ENCODE peak calls at places on chromosomes 13 and 19, in eight cellular contexts. One of them, this sample, is unnamed.

GRCh38 chr13:33204130-33204927 is 81.2 kb downstream of the STARD13 start:
- DNase-seq in foreskin fibroblast: peak
- DNase-seq in foreskin keratinocyte: no peak
- DNase-seq in GM12865: peak
- DNase-seq in non-pigmented ciliary epithelial cell: no peak
- DNase-seq in cardiac fibroblast: peak
- DNase-seq in activated CD4-positive, alpha-beta T cell treated with anti-CD3 and anti-CD28 coated beads, Interleukin-2, amount 10 ng/mL, durations not matched to agents 7 days and 5 days: no peak
- DNase-seq in heart right ventricle: peak
- DNase-seq in this sample: no peak

GRCh38 chr13:105442941-105443340 is 1092.5 kb downstream of the EFNB2 start:
- DNase-seq in non-pigmented ciliary epithelial cell: peak
- DNase-seq in cardiac fibroblast: peak
- DNase-seq in GM12865: no peak
- DNase-seq in foreskin keratinocyte: peak
- DNase-seq in foreskin fibroblast: peak
- DNase-seq in activated CD4-positive, alpha-beta T cell treated with anti-CD3 and anti-CD28 coated beads, Interleukin-2, amount 10 ng/mL, durations not matched to agents 7 days and 5 days: no peak
- DNase-seq in heart right ventricle: peak
- DNase-seq in this sample: no peak

GRCh38 chr13:114109646-114110045 is 22.8 kb downstream of the RASA3 start:
- DNase-seq in activated CD4-positive, alpha-beta T cell treated with anti-CD3 and anti-CD28 coated beads, Interleukin-2, amount 10 ng/mL, durations not matched to agents 7 days and 5 days: peak
- DNase-seq in GM12865: no peak
- DNase-seq in non-pigmented ciliary epithelial cell: no peak
- DNase-seq in cardiac fibroblast: no peak
- DNase-seq in heart right ventricle: no peak
- DNase-seq in foreskin keratinocyte: no peak
- DNase-seq in foreskin fibroblast: peak
- DNase-seq in this sample: no peak

GRCh38 chr19:47445937-47446402 is 25.7 kb downstream of the SLC8A2 start:
- DNase-seq in GM12865: peak
- DNase-seq in non-pigmented ciliary epithelial cell: no peak
- DNase-seq in foreskin keratinocyte: no peak
- DNase-seq in activated CD4-positive, alpha-beta T cell treated with anti-CD3 and anti-CD28 coated beads, Interleukin-2, amount 10 ng/mL, durations not matched to agents 7 days and 5 days: peak
- DNase-seq in heart right ventricle: no peak
- DNase-seq in cardiac fibroblast: peak
- DNase-seq in foreskin fibroblast: peak
- DNase-seq in this sample: peak

GRCh38 chr19:10748924-10749434 is 31.1 kb downstream of the DNM2 start:
- DNase-seq in foreskin keratinocyte: peak
- DNase-seq in foreskin fibroblast: peak
- DNase-seq in activated CD4-positive, alpha-beta T cell treated with anti-CD3 and anti-CD28 coated beads, Interleukin-2, amount 10 ng/mL, durations not matched to agents 7 days and 5 days: no peak
- DNase-seq in cardiac fibroblast: peak
- DNase-seq in non-pigmented ciliary epithelial cell: no peak
- DNase-seq in heart right ventricle: no peak
- DNase-seq in GM12865: no peak
- DNase-seq in this sample: no peak

GRCh38 chr19:10587022-10587838 is at the start of gene AP1M2:
- DNase-seq in heart right ventricle: no peak
- DNase-seq in GM12865: no peak
- DNase-seq in foreskin fibroblast: no peak
- DNase-seq in activated CD4-positive, alpha-beta T cell treated with anti-CD3 and anti-CD28 coated beads, Interleukin-2, amount 10 ng/mL, durations not matched to agents 7 days and 5 days: no peak
- DNase-seq in cardiac fibroblast: no peak
- DNase-seq in foreskin keratinocyte: peak
- DNase-seq in non-pigmented ciliary epithelial cell: no peak
- DNase-seq in this sample: no peak

GRCh38 chr13:73096173-73097117 is 37.6 kb downstream of the KLF5 start:
- DNase-seq in GM12865: no peak
- DNase-seq in non-pigmented ciliary epithelial cell: no peak
- DNase-seq in heart right ventricle: no peak
- DNase-seq in cardiac fibroblast: no peak
- DNase-seq in activated CD4-positive, alpha-beta T cell treated with anti-CD3 and anti-CD28 coated beads, Interleukin-2, amount 10 ng/mL, durations not matched to agents 7 days and 5 days: no peak
- DNase-seq in foreskin keratinocyte: peak
- DNase-seq in foreskin fibroblast: no peak
- DNase-seq in this sample: no peak

GRCh38 chr19:45016388-45017314 is 15.4 kb downstream of the RELB start:
- DNase-seq in foreskin keratinocyte: peak
- DNase-seq in activated CD4-positive, alpha-beta T cell treated with anti-CD3 and anti-CD28 coated beads, Interleukin-2, amount 10 ng/mL, durations not matched to agents 7 days and 5 days: peak
- DNase-seq in cardiac fibroblast: peak
- DNase-seq in non-pigmented ciliary epithelial cell: no peak
- DNase-seq in heart right ventricle: peak
- DNase-seq in foreskin fibroblast: peak
- DNase-seq in GM12865: peak
- DNase-seq in this sample: peak

GRCh38 chr13:32587014-32587773 is 942 bp downstream of the PDS5B start:
- DNase-seq in activated CD4-positive, alpha-beta T cell treated with anti-CD3 and anti-CD28 coated beads, Interleukin-2, amount 10 ng/mL, durations not matched to agents 7 days and 5 days: peak
- DNase-seq in foreskin fibroblast: peak
- DNase-seq in foreskin keratinocyte: peak
- DNase-seq in cardiac fibroblast: peak
- DNase-seq in GM12865: peak
- DNase-seq in non-pigmented ciliary epithelial cell: no peak
- DNase-seq in heart right ventricle: peak
- DNase-seq in this sample: peak

GRCh38 chr13:100399455-100399854 is 189.1 kb downstream of the GGACT start:
- DNase-seq in foreskin keratinocyte: no peak
- DNase-seq in heart right ventricle: no peak
- DNase-seq in cardiac fibroblast: no peak
- DNase-seq in activated CD4-positive, alpha-beta T cell treated with anti-CD3 and anti-CD28 coated beads, Interleukin-2, amount 10 ng/mL, durations not matched to agents 7 days and 5 days: no peak
- DNase-seq in non-pigmented ciliary epithelial cell: no peak
- DNase-seq in foreskin fibroblast: no peak
- DNase-seq in GM12865: no peak
- DNase-seq in this sample: no peak

GRCh38 chr13:113428469-113428865 is 24.8 kb downstream of the ADPRHL1 start:
- DNase-seq in activated CD4-positive, alpha-beta T cell treated with anti-CD3 and anti-CD28 coated beads, Interleukin-2, amount 10 ng/mL, durations not matched to agents 7 days and 5 days: no peak
- DNase-seq in foreskin fibroblast: no peak
- DNase-seq in cardiac fibroblast: no peak
- DNase-seq in non-pigmented ciliary epithelial cell: no peak
- DNase-seq in GM12865: no peak
- DNase-seq in foreskin keratinocyte: no peak
- DNase-seq in heart right ventricle: no peak
- DNase-seq in this sample: no peak

GRCh38 chr19:271856-272255 is 19.3 kb downstream of the PLPP2 start:
- DNase-seq in foreskin fibroblast: no peak
- DNase-seq in cardiac fibroblast: no peak
- DNase-seq in GM12865: no peak
- DNase-seq in foreskin keratinocyte: no peak
- DNase-seq in heart right ventricle: no peak
- DNase-seq in activated CD4-positive, alpha-beta T cell treated with anti-CD3 and anti-CD28 coated beads, Interleukin-2, amount 10 ng/mL, durations not matched to agents 7 days and 5 days: no peak
- DNase-seq in non-pigmented ciliary epithelial cell: no peak
- DNase-seq in this sample: no peak

GRCh38 chr19:5083547-5083965 is 114.6 kb downstream of the KDM4B start:
- DNase-seq in activated CD4-positive, alpha-beta T cell treated with anti-CD3 and anti-CD28 coated beads, Interleukin-2, amount 10 ng/mL, durations not matched to agents 7 days and 5 days: no peak
- DNase-seq in non-pigmented ciliary epithelial cell: peak
- DNase-seq in heart right ventricle: peak
- DNase-seq in foreskin keratinocyte: no peak
- DNase-seq in GM12865: no peak
- DNase-seq in foreskin fibroblast: no peak
- DNase-seq in cardiac fibroblast: peak
- DNase-seq in this sample: peak

GRCh38 chr19:51417107-51417806 is at the start of gene SIGLEC10:
- DNase-seq in activated CD4-positive, alpha-beta T cell treated with anti-CD3 and anti-CD28 coated beads, Interleukin-2, amount 10 ng/mL, durations not matched to agents 7 days and 5 days: peak
- DNase-seq in cardiac fibroblast: no peak
- DNase-seq in GM12865: peak
- DNase-seq in heart right ventricle: peak
- DNase-seq in non-pigmented ciliary epithelial cell: no peak
- DNase-seq in foreskin fibroblast: no peak
- DNase-seq in foreskin keratinocyte: no peak
- DNase-seq in this sample: no peak

GRCh38 chr13:94249512-94249911 is 230.0 kb downstream of the DCT start:
- DNase-seq in foreskin keratinocyte: peak
- DNase-seq in activated CD4-positive, alpha-beta T cell treated with anti-CD3 and anti-CD28 coated beads, Interleukin-2, amount 10 ng/mL, durations not matched to agents 7 days and 5 days: no peak
- DNase-seq in cardiac fibroblast: peak
- DNase-seq in heart right ventricle: no peak
- DNase-seq in non-pigmented ciliary epithelial cell: peak
- DNase-seq in foreskin fibroblast: peak
- DNase-seq in GM12865: no peak
- DNase-seq in this sample: no peak

GRCh38 chr13:78121459-78122348 is 203.1 kb upstream of the EDNRB start:
- DNase-seq in cardiac fibroblast: peak
- DNase-seq in foreskin fibroblast: peak
- DNase-seq in activated CD4-positive, alpha-beta T cell treated with anti-CD3 and anti-CD28 coated beads, Interleukin-2, amount 10 ng/mL, durations not matched to agents 7 days and 5 days: peak
- DNase-seq in non-pigmented ciliary epithelial cell: no peak
- DNase-seq in foreskin keratinocyte: peak
- DNase-seq in heart right ventricle: peak
- DNase-seq in GM12865: peak
- DNase-seq in this sample: peak

GRCh38 chr19:472005-472858 is 11.4 kb upstream of the SHC2 start:
- DNase-seq in cardiac fibroblast: no peak
- DNase-seq in heart right ventricle: no peak
- DNase-seq in activated CD4-positive, alpha-beta T cell treated with anti-CD3 and anti-CD28 coated beads, Interleukin-2, amount 10 ng/mL, durations not matched to agents 7 days and 5 days: no peak
- DNase-seq in GM12865: no peak
- DNase-seq in foreskin fibroblast: peak
- DNase-seq in foreskin keratinocyte: no peak
- DNase-seq in non-pigmented ciliary epithelial cell: no peak
- DNase-seq in this sample: no peak

GRCh38 chr19:45764947-45765346 is 4.1 kb downstream of the SIX5 start:
- DNase-seq in foreskin keratinocyte: no peak
- DNase-seq in GM12865: no peak
- DNase-seq in foreskin fibroblast: no peak
- DNase-seq in activated CD4-positive, alpha-beta T cell treated with anti-CD3 and anti-CD28 coated beads, Interleukin-2, amount 10 ng/mL, durations not matched to agents 7 days and 5 days: no peak
- DNase-seq in heart right ventricle: peak
- DNase-seq in non-pigmented ciliary epithelial cell: no peak
- DNase-seq in cardiac fibroblast: no peak
- DNase-seq in this sample: peak

GRCh38 chr13:110828705-110829104 is 86.2 kb downstream of the ANKRD10 start:
- DNase-seq in heart right ventricle: no peak
- DNase-seq in cardiac fibroblast: no peak
- DNase-seq in foreskin keratinocyte: no peak
- DNase-seq in non-pigmented ciliary epithelial cell: no peak
- DNase-seq in GM12865: no peak
- DNase-seq in activated CD4-positive, alpha-beta T cell treated with anti-CD3 and anti-CD28 coated beads, Interleukin-2, amount 10 ng/mL, durations not matched to agents 7 days and 5 days: no peak
- DNase-seq in foreskin fibroblast: no peak
- DNase-seq in this sample: no peak

GRCh38 chr13:30078059-30078458 is 227.6 kb upstream of the UBL3 start:
- DNase-seq in heart right ventricle: no peak
- DNase-seq in activated CD4-positive, alpha-beta T cell treated with anti-CD3 and anti-CD28 coated beads, Interleukin-2, amount 10 ng/mL, durations not matched to agents 7 days and 5 days: no peak
- DNase-seq in non-pigmented ciliary epithelial cell: no peak
- DNase-seq in foreskin keratinocyte: no peak
- DNase-seq in GM12865: peak
- DNase-seq in cardiac fibroblast: no peak
- DNase-seq in foreskin fibroblast: no peak
- DNase-seq in this sample: no peak

This sample was measured in nephron progenitor cell.